ENCODE peak calls at places on chromosomes 3 and 15, in eight cellular contexts. One of them, this sample, is unnamed.

GRCh38 chr3:120418866-120419490 is 31.8 kb downstream of the FSTL1 start:
- DNase-seq in GM23338: peak
- DNase-seq in OCI-LY7: peak
- DNase-seq in PC-3: peak
- DNase-seq in HCT116: peak
- DNase-seq in neural progenitor cell: peak
- DNase-seq in SK-N-SH: peak
- DNase-seq in MM.1S: peak
- DNase-seq in this sample: peak

GRCh38 chr15:88635343-88635742 is 3.5 kb upstream of the ISG20 start:
- DNase-seq in GM23338: no peak
- DNase-seq in OCI-LY7: peak
- DNase-seq in PC-3: no peak
- DNase-seq in HCT116: no peak
- DNase-seq in neural progenitor cell: no peak
- DNase-seq in SK-N-SH: no peak
- DNase-seq in MM.1S: peak
- DNase-seq in this sample: no peak

GRCh38 chr3:119781330-119782198 is at the start of gene NR1I2:
- DNase-seq in GM23338: peak
- DNase-seq in OCI-LY7: no peak
- DNase-seq in PC-3: no peak
- DNase-seq in HCT116: no peak
- DNase-seq in neural progenitor cell: no peak
- DNase-seq in SK-N-SH: no peak
- DNase-seq in MM.1S: no peak
- DNase-seq in this sample: peak

GRCh38 chr3:98793971-98794370 is 30.8 kb downstream of the ST3GAL6 start:
- DNase-seq in GM23338: no peak
- DNase-seq in OCI-LY7: no peak
- DNase-seq in PC-3: no peak
- DNase-seq in HCT116: no peak
- DNase-seq in neural progenitor cell: no peak
- DNase-seq in SK-N-SH: no peak
- DNase-seq in MM.1S: no peak
- DNase-seq in this sample: no peak

GRCh38 chr3:132703733-132704132 is 18.5 kb downstream of the NPHP3 start:
- DNase-seq in GM23338: no peak
- DNase-seq in OCI-LY7: no peak
- DNase-seq in PC-3: no peak
- DNase-seq in HCT116: no peak
- DNase-seq in neural progenitor cell: no peak
- DNase-seq in SK-N-SH: no peak
- DNase-seq in MM.1S: no peak
- DNase-seq in this sample: no peak

GRCh38 chr3:20648921-20649381 is 462.9 kb upstream of the SGO1 start:
- DNase-seq in GM23338: no peak
- DNase-seq in OCI-LY7: no peak
- DNase-seq in PC-3: no peak
- DNase-seq in HCT116: no peak
- DNase-seq in neural progenitor cell: no peak
- DNase-seq in SK-N-SH: no peak
- DNase-seq in MM.1S: no peak
- DNase-seq in this sample: no peak

GRCh38 chr3:169147246-169148008 is 516.1 kb downstream of the MECOM start:
- DNase-seq in GM23338: peak
- DNase-seq in OCI-LY7: no peak
- DNase-seq in PC-3: peak
- DNase-seq in HCT116: no peak
- DNase-seq in neural progenitor cell: peak
- DNase-seq in SK-N-SH: peak
- DNase-seq in MM.1S: peak
- DNase-seq in this sample: peak

GRCh38 chr3:78868570-78868969 is 899.2 kb downstream of the ROBO1 start:
- DNase-seq in GM23338: no peak
- DNase-seq in OCI-LY7: no peak
- DNase-seq in PC-3: no peak
- DNase-seq in HCT116: no peak
- DNase-seq in neural progenitor cell: no peak
- DNase-seq in SK-N-SH: no peak
- DNase-seq in MM.1S: no peak
- DNase-seq in this sample: no peak

GRCh38 chr3:173403376-173403775 is 5.8 kb downstream of the NLGN1 start:
- DNase-seq in GM23338: no peak
- DNase-seq in OCI-LY7: no peak
- DNase-seq in PC-3: no peak
- DNase-seq in HCT116: no peak
- DNase-seq in neural progenitor cell: no peak
- DNase-seq in SK-N-SH: no peak
- DNase-seq in MM.1S: no peak
- DNase-seq in this sample: no peak

GRCh38 chr15:31098953-31099740 is 2.4 kb downstream of the TRPM1 start:
- DNase-seq in GM23338: no peak
- DNase-seq in OCI-LY7: no peak
- DNase-seq in PC-3: peak
- DNase-seq in HCT116: no peak
- DNase-seq in neural progenitor cell: no peak
- DNase-seq in SK-N-SH: no peak
- DNase-seq in MM.1S: peak
- DNase-seq in this sample: no peak

GRCh38 chr3:146469206-146470017 is at the start of gene PLSCR2:
- DNase-seq in GM23338: peak
- DNase-seq in OCI-LY7: peak
- DNase-seq in PC-3: peak
- DNase-seq in HCT116: no peak
- DNase-seq in neural progenitor cell: peak
- DNase-seq in SK-N-SH: peak
- DNase-seq in MM.1S: peak
- DNase-seq in this sample: peak

GRCh38 chr3:146470424-146470990 is 1.1 kb upstream of the PLSCR2 start:
- DNase-seq in GM23338: peak
- DNase-seq in OCI-LY7: no peak
- DNase-seq in PC-3: no peak
- DNase-seq in HCT116: no peak
- DNase-seq in neural progenitor cell: no peak
- DNase-seq in SK-N-SH: no peak
- DNase-seq in MM.1S: no peak
- DNase-seq in this sample: no peak

GRCh38 chr3:146465713-146466465 is 3.5 kb downstream of the PLSCR2 start:
- DNase-seq in GM23338: no peak
- DNase-seq in OCI-LY7: no peak
- DNase-seq in PC-3: peak
- DNase-seq in HCT116: no peak
- DNase-seq in neural progenitor cell: no peak
- DNase-seq in SK-N-SH: no peak
- DNase-seq in MM.1S: no peak
- DNase-seq in this sample: no peak

GRCh38 chr3:146466596-146466995 is 2.8 kb downstream of the PLSCR2 start:
- DNase-seq in GM23338: no peak
- DNase-seq in OCI-LY7: no peak
- DNase-seq in PC-3: peak
- DNase-seq in HCT116: no peak
- DNase-seq in neural progenitor cell: no peak
- DNase-seq in SK-N-SH: no peak
- DNase-seq in MM.1S: no peak
- DNase-seq in this sample: no peak

DNA sequence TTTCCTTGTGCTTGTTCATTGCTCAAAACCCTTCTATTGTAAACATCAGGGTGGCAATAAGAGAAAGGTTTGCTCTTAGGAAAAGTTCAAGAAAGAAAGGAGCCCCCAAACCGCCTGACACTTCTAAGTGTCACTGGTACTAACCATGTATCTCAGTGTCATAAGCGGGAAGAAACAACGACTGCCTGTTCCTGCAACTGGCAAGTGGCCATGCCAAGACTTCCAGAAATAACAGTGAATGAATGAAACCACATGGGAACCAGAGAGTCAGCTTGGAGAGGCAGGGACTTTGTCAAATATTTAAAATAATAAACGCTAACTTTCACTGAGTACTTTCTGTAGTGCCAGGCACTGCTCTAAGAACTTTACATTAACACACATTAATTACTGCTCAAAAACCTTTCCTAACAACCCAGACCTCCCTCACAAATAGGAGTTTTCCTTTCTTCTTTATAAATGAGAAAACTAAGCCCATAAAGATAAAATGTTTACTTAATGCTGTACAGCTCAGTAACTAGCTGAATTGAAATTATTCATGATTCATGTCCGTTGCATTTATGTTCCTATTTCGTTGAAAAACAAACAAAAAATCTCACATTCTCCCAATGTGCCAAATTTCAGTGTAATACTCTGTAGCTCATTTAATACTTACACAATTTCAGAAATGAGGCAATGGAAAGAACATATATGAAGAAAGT is 978 bp downstream of the PLSCR2 start:
- DNase-seq in GM23338: no peak
- DNase-seq in OCI-LY7: no peak
- DNase-seq in PC-3: peak
- DNase-seq in HCT116: no peak
- DNase-seq in neural progenitor cell: no peak
- DNase-seq in SK-N-SH: no peak
- DNase-seq in MM.1S: no peak
- DNase-seq in this sample: no peak
- H3K4me3 ChIP-seq in GM23338: peak
- H3K4me3 ChIP-seq in OCI-LY7: peak
- H3K4me3 ChIP-seq in PC-3: peak
- H3K4me3 ChIP-seq in HCT116: no peak
- H3K4me3 ChIP-seq in neural progenitor cell: no peak
- H3K4me3 ChIP-seq in SK-N-SH: no peak
- H3K4me3 ChIP-seq in MM.1S: no peak
- H3K4me3 ChIP-seq in this sample: no peak

GRCh38 chr3:137110392-137110996 is 152.7 kb downstream of the IL20RB start:
- DNase-seq in GM23338: peak
- DNase-seq in OCI-LY7: peak
- DNase-seq in PC-3: peak
- DNase-seq in HCT116: peak
- DNase-seq in neural progenitor cell: peak
- DNase-seq in SK-N-SH: peak
- DNase-seq in MM.1S: peak
- DNase-seq in this sample: peak
- TF ChIP-seq CTCF in GM23338: peak
- TF ChIP-seq CTCF in OCI-LY7: peak
- TF ChIP-seq CTCF in PC-3: peak
- TF ChIP-seq CTCF in HCT116: peak
- TF ChIP-seq CTCF in neural progenitor cell: peak
- TF ChIP-seq CTCF in SK-N-SH: peak
- TF ChIP-seq CTCF in MM.1S: peak
- TF ChIP-seq CTCF in this sample: peak

GRCh38 chr3:99899603-99900002 is 81.9 kb downstream of the CMSS1 start:
- DNase-seq in GM23338: no peak
- DNase-seq in OCI-LY7: no peak
- DNase-seq in PC-3: no peak
- DNase-seq in HCT116: no peak
- DNase-seq in neural progenitor cell: no peak
- DNase-seq in SK-N-SH: no peak
- DNase-seq in MM.1S: no peak
- DNase-seq in this sample: no peak

GRCh38 chr3:99892332-99892731 is 74.7 kb downstream of the CMSS1 start:
- DNase-seq in GM23338: no peak
- DNase-seq in OCI-LY7: no peak
- DNase-seq in PC-3: no peak
- DNase-seq in HCT116: no peak
- DNase-seq in neural progenitor cell: no peak
- DNase-seq in SK-N-SH: no peak
- DNase-seq in MM.1S: no peak
- DNase-seq in this sample: no peak

GRCh38 chr3:99895106-99895705 is 77.5 kb downstream of the CMSS1 start:
- DNase-seq in GM23338: no peak
- DNase-seq in OCI-LY7: no peak
- DNase-seq in PC-3: peak
- DNase-seq in HCT116: no peak
- DNase-seq in neural progenitor cell: no peak
- DNase-seq in SK-N-SH: no peak
- DNase-seq in MM.1S: no peak
- DNase-seq in this sample: no peak

GRCh38 chr3:99896482-99896881 is 78.8 kb downstream of the CMSS1 start:
- DNase-seq in GM23338: peak
- DNase-seq in OCI-LY7: no peak
- DNase-seq in PC-3: no peak
- DNase-seq in HCT116: no peak
- DNase-seq in neural progenitor cell: peak
- DNase-seq in SK-N-SH: no peak
- DNase-seq in MM.1S: no peak
- DNase-seq in this sample: no peak

DNA sequence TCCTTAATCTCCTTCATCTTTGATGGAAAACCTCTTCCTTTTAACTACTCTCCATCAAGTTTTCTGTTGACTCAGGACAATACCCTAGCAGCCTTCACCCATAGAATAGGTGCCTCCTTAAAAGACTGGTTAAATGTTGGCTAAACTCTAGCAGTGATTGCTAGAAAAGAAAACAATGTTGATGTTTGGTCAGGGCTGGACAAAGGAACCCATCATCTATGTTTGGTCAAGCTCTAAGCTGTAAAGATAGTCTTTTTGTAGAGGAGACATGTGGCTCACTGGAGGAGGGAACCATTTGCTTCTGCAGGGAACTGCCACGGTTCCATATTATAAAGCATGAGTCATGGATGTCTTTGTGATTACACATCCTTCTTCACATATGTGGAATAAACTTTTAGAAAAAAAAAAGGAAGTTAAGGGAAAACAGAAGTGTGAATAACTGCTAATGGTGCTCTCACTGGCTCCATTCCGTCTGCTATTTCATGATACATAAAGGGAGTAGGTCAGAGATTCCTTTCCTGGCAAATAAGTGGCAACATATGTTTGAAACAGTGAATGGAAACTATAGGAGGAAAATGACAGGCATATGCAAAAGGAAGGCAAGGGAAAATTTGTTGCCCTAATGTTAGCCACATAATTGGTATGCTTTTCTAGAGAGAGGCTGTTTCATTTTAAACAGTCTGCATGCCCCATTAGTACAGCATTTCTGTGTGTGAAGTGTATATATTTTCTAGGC is 78.2 kb downstream of the CMSS1 start:
- DNase-seq in GM23338: no peak
- DNase-seq in OCI-LY7: no peak
- DNase-seq in PC-3: peak
- DNase-seq in HCT116: peak
- DNase-seq in neural progenitor cell: no peak
- DNase-seq in SK-N-SH: no peak
- DNase-seq in MM.1S: no peak
- DNase-seq in this sample: peak
- TF ChIP-seq EZH2phosphoT487 in GM23338: no peak
- TF ChIP-seq EZH2phosphoT487 in OCI-LY7: no peak
- TF ChIP-seq EZH2phosphoT487 in PC-3: no peak
- TF ChIP-seq EZH2phosphoT487 in HCT116: no peak
- TF ChIP-seq EZH2phosphoT487 in neural progenitor cell: no peak
- TF ChIP-seq EZH2phosphoT487 in SK-N-SH: no peak
- TF ChIP-seq EZH2phosphoT487 in MM.1S: no peak
- TF ChIP-seq EZH2phosphoT487 in this sample: no peak

DNA sequence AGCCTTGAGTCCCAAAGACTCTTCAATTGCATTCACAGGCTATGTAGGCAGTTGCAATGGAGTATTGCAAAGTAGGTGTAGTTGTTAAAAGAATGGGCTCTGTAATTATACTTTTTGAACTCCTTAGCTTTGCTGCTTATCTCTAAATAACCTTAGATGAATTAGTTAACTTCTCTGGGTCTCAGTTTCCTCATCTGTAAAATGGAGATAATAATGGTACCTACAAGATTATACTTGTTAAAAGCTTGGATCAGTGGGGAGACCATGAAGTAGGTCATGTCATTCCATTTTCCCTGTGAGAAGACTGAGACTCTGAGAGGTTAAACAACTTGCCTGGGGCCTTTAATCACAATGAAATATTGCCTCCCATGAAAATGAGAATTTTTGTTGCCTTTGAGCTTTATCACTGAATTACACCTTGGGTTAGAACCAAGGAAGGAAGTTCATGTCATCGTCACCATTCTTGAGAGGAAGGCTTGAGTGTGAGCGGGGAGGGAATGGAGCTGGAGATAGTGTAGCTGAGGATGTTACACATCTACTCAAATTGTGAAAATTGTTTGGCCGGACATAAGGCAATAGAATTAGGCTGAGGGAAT is 38.1 kb downstream of the CTDSPL start:
- DNase-seq in GM23338: no peak
- DNase-seq in OCI-LY7: no peak
- DNase-seq in PC-3: no peak
- DNase-seq in HCT116: no peak
- DNase-seq in neural progenitor cell: no peak
- DNase-seq in SK-N-SH: no peak
- DNase-seq in MM.1S: no peak
- DNase-seq in this sample: no peak
- H3K4me3 ChIP-seq in GM23338: no peak
- H3K4me3 ChIP-seq in OCI-LY7: no peak
- H3K4me3 ChIP-seq in PC-3: no peak
- H3K4me3 ChIP-seq in HCT116: no peak
- H3K4me3 ChIP-seq in neural progenitor cell: no peak
- H3K4me3 ChIP-seq in SK-N-SH: no peak
- H3K4me3 ChIP-seq in MM.1S: no peak
- H3K4me3 ChIP-seq in this sample: no peak

This sample was measured in hepatocyte.